ENCODE peak calls at places on chromosome 20, in eight cellular contexts. G is NCI-H1694 treated with DMSO at 0.1 percent for 48 hours; J is stimulated activated CD4-positive, alpha-beta T cell treated with anti-CD3 and anti-CD28 coated beads, Interleukin-15, amount 100 ng/mL, for 1 hour; E is aorta; L is activated CD4-positive, alpha-beta T cell treated with anti-CD3 and anti-CD28 coated beads for 48 hours; S is WERI-Rb-1; U is sigmoid colon; K is head of caudate nucleus. F is an unnamed sample.

GRCh38 chr20:3135507-3136070 is 24.1 kb downstream of the FASTKD5 start:
- DNase-seq in G (no peak), J (no peak), E (no peak), L (peak; percentile 21), S (no peak), U (no peak), K (no peak), F (peak; percentile 55)

GRCh38 chr20:1895674-1896496 is 678 bp downstream of the SIRPA start:
- DNase-seq in G (no peak), J (no peak), E (no peak), L (no peak), S (no peak), U (peak; percentile 82), K (no peak), F (no peak)

GRCh38 chr20:58094160-58094559 is 134.3 kb downstream of the ANKRD60 start:
- DNase-seq in G (no peak), J (no peak), E (no peak), L (no peak), S (no peak), U (no peak), K (no peak), F (no peak)

GRCh38 chr20:3980260-3981131 is 34.9 kb downstream of the RNF24 start:
- DNase-seq in G (no peak), J (no peak), E (no peak), L (peak; percentile 56), S (no peak), U (no peak), K (no peak), F (peak; percentile 70)

GRCh38 chr20:47748069-47748468 is 37.2 kb downstream of the SULF2 start:
- DNase-seq in G (no peak), J (no peak), E (no peak), L (no peak), S (no peak), U (no peak), K (no peak), F (no peak)

GRCh38 chr20:56628873-56629463 is at the start of gene TFAP2C:
- DNase-seq in G (no peak), J (peak; percentile 5), E (peak; percentile 81), L (peak; percentile 58), S (peak; percentile 14), U (peak; percentile 89), K (peak; percentile 12), F (peak; percentile 37)

GRCh38 chr20:17316316-17317038 is 89.6 kb downstream of the PCSK2 start:
- DNase-seq in G (no peak), J (no peak), E (no peak), L (no peak), S (no peak), U (no peak), K (no peak), F (no peak)

GRCh38 chr20:43365691-43366090 is 92.0 kb upstream of the SRSF6 start:
- DNase-seq in G (no peak), J (no peak), E (no peak), L (no peak), S (no peak), U (no peak), K (no peak), F (no peak)

GRCh38 chr20:25199473-25200265 is 4.2 kb downstream of the ENTPD6 start:
- DNase-seq in G (no peak), J (no peak), E (no peak), L (no peak), S (no peak), U (no peak), K (no peak), F (no peak)

GRCh38 chr20:5180933-5181332 is 54.1 kb downstream of the CDS2 start:
- DNase-seq in G (no peak), J (no peak), E (no peak), L (no peak), S (no peak), U (no peak), K (no peak), F (no peak)

GRCh38 chr20:56347628-56348305 is 11.0 kb upstream of the FAM210B start:
- DNase-seq in G (no peak), J (no peak), E (no peak), L (no peak), S (no peak), U (no peak), K (no peak), F (no peak)

GRCh38 chr20:36399147-36399968 is 93.2 kb downstream of the DLGAP4 start:
- DNase-seq in G (peak; percentile 18), J (no peak), E (no peak), L (peak; percentile 76), S (peak; percentile 86), U (no peak), K (peak; percentile 45), F (peak; percentile 68)

GRCh38 chr20:44618318-44618731 is 33.2 kb downstream of the ADA start:
- DNase-seq in G (no peak), J (peak; percentile 27), E (peak; percentile 69), L (peak; percentile 38), S (no peak), U (no peak), K (no peak), F (peak; percentile 58)

GRCh38 chr20:709864-710761 is 34.5 kb upstream of the SCRT2 start:
- DNase-seq in G (peak; percentile 11), J (no peak), E (peak; percentile 65), L (no peak), S (peak; percentile 91), U (peak; percentile 32), K (no peak), F (no peak)

GRCh38 chr20:1338096-1338495 is 9.2 kb upstream of the SDCBP2 start:
- DNase-seq in G (no peak), J (no peak), E (peak; percentile 55), L (no peak), S (no peak), U (no peak), K (no peak), F (no peak)

GRCh38 chr20:24497851-24498250 is 28.4 kb downstream of the SYNDIG1 start:
- DNase-seq in G (peak; percentile 10), J (no peak), E (no peak), L (no peak), S (no peak), U (peak; percentile 42), K (no peak), F (no peak)

GRCh38 chr20:35021063-35021462 is 65.4 kb downstream of the MYH7B start:
- DNase-seq in G (no peak), J (no peak), E (peak; percentile 43), L (no peak), S (no peak), U (no peak), K (no peak), F (no peak)

GRCh38 chr20:34638532-34638931 is 38.4 kb downstream of the PIGU start:
- DNase-seq in G (no peak), J (no peak), E (no peak), L (no peak), S (no peak), U (no peak), K (no peak), F (no peak)

GRCh38 chr20:57826731-57827287 is 117.0 kb upstream of the PMEPA1 start:
- DNase-seq in G (no peak), J (no peak), E (no peak), L (no peak), S (peak; percentile 77), U (no peak), K (no peak), F (no peak)

GRCh38 chr20:3710703-3711417 is 1.5 kb downstream of the SIGLEC1 start:
- DNase-seq in G (no peak), J (peak; percentile 70), E (peak; percentile 94), L (peak; percentile 85), S (peak; percentile 76), U (peak; percentile 87), K (peak; percentile 70), F (peak; percentile 82)

GRCh38 chr20:50120935-50121693 is 8.2 kb upstream of the UBE2V1 start:
- DNase-seq in G (peak; percentile 62), J (peak; percentile 27), E (no peak), L (peak; percentile 72), S (peak; percentile 41), U (peak; percentile 85), K (peak; percentile 80), F (peak; percentile 76)

GRCh38 chr20:53707341-53708102 is 113.9 kb upstream of the ZNF217 start:
- DNase-seq in G (no peak), J (no peak), E (no peak), L (peak; percentile 50), S (no peak), U (no peak), K (no peak), F (peak; percentile 65)

GRCh38 chr20:5504061-5504739 is 187.4 kb upstream of the PROKR2 start:
- DNase-seq in G (no peak), J (no peak), E (peak; percentile 87), L (peak; percentile 14), S (no peak), U (peak; percentile 69), K (peak; percentile 65), F (peak; percentile 18)

GRCh38 chr20:50397058-50397457 is 113.1 kb upstream of the PTPN1 start:
- DNase-seq in G (no peak), J (no peak), E (no peak), L (no peak), S (no peak), U (no peak), K (no peak), F (no peak)

GRCh38 chr20:50304883-50305635 is 114.4 kb downstream of the CEBPB start:
- DNase-seq in G (no peak), J (no peak), E (peak; percentile 92), L (no peak), S (no peak), U (peak; percentile 100), K (no peak), F (no peak)

GRCh38 chr20:57185188-57185743 is 81.2 kb downstream of the BMP7 start:
- DNase-seq in G (no peak), J (no peak), E (no peak), L (no peak), S (no peak), U (no peak), K (no peak), F (no peak)

GRCh38 chr20:37302981-37303380 is 13.5 kb downstream of the MANBAL start:
- DNase-seq in G (no peak), J (no peak), E (no peak), L (no peak), S (no peak), U (peak; percentile 7), K (no peak), F (no peak)

GRCh38 chr20:20520776-20521175 is 152.9 kb downstream of the INSM1 start:
- DNase-seq in G (no peak), J (no peak), E (no peak), L (no peak), S (no peak), U (no peak), K (no peak), F (no peak)

GRCh38 chr20:1806456-1806855 is 88.8 kb upstream of the SIRPA start:
- DNase-seq in G (no peak), J (no peak), E (no peak), L (no peak), S (no peak), U (no peak), K (no peak), F (no peak)

F was measured in activated CD4-positive, alpha-beta memory T cell treated with anti-CD3 and anti-CD28 coated beads for 36 hours.